ENCODE peak calls at places on chromosomes 7 and 10, in five cellular contexts. L is PC-3, N is GM23248, Y is heart left ventricle, W is cardiac muscle cell. S is an unnamed sample.

GRCh38 chr10:110993024-110993693 is 73.8 kb downstream of the SHOC2 start:
- DNase-seq in W (no peak), N (peak), Y (no peak), L (peak), S (no peak)

GRCh38 chr7:96832107-96832506 is 122.5 kb upstream of the SEM1 start:
- DNase-seq in N (no peak), L (no peak), Y (no peak), W (no peak), S (no peak)

GRCh38 chr10:101222683-101223273 is 6.5 kb downstream of the LBX1 start:
- DNase-seq in L (no peak), Y (no peak), N (peak), W (no peak), S (no peak)

GRCh38 chr10:21534611-21535493 is 820 bp downstream of the MLLT10 start:
- DNase-seq in L (peak), N (peak), W (peak), Y (peak), S (peak)

GRCh38 chr10:84565881-84566280 is 237.5 kb downstream of the CCSER2 start:
- DNase-seq in L (no peak), N (no peak), Y (no peak), W (no peak), S (no peak)

GRCh38 chr7:158278745-158279320 is 308.8 kb downstream of the PTPRN2 start:
- DNase-seq in Y (peak), W (no peak), L (peak), N (no peak), S (peak)

GRCh38 chr10:5317547-5318107 is 47.1 kb upstream of the UCN3 start:
- DNase-seq in L (peak), Y (no peak), W (no peak), N (peak), S (no peak)

GRCh38 chr10:43257210-43258031 is 9.4 kb downstream of the RASGEF1A start:
- DNase-seq in N (no peak), Y (no peak), L (no peak), W (no peak), S (no peak)

GRCh38 chr7:132276986-132277716 is 299.1 kb downstream of the PLXNA4 start:
- DNase-seq in W (no peak), Y (no peak), N (peak), L (peak), S (no peak)

GRCh38 chr7:541661-542060 is 22.0 kb upstream of the PDGFA start:
- DNase-seq in L (no peak), W (no peak), N (no peak), Y (no peak), S (no peak)

GRCh38 chr7:540997-541396 is 21.4 kb upstream of the PDGFA start:
- DNase-seq in W (no peak), Y (no peak), N (no peak), L (no peak), S (no peak)

GRCh38 chr7:543790-544527 is 24.3 kb upstream of the PDGFA start:
- DNase-seq in W (no peak), Y (no peak), L (peak), N (peak), S (no peak)

GRCh38 chr7:542935-543789 is 23.5 kb upstream of the PDGFA start:
- DNase-seq in N (peak), L (peak), W (peak), Y (no peak), S (no peak)

GRCh38 chr7:542131-542934 is 22.7 kb upstream of the PDGFA start:
- DNase-seq in N (no peak), L (no peak), Y (no peak), W (no peak), S (no peak)
- H3K4me3 ChIP-seq in N (no peak), L (no peak), Y (no peak), W (no peak), S (no peak)

DNA sequence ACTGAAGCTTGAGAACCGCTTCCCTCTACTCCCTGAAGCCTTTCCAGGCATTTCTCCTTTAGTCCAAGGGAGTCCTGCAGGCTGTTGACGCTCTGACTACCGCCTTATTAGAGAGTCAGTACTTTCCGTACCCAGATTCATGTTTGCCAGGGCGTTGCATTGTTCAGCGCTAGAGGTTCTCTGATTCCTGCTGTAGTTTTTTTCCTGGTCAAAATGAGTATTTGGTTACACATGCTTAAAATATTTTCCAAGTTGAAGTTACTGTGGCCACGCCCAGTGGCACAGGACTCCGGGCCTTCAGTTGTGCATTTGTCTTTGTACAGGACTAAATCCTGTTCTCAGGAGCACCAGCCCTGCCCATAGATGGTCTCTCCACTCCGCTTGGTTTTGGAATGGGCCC is 7.9 kb downstream of the MTURN start:
- DNase-seq in Y (no peak), N (peak), W (no peak), L (peak), S (no peak)
- H3K4me3 ChIP-seq in Y (no peak), N (peak), W (no peak), L (peak), S (no peak)

DNA sequence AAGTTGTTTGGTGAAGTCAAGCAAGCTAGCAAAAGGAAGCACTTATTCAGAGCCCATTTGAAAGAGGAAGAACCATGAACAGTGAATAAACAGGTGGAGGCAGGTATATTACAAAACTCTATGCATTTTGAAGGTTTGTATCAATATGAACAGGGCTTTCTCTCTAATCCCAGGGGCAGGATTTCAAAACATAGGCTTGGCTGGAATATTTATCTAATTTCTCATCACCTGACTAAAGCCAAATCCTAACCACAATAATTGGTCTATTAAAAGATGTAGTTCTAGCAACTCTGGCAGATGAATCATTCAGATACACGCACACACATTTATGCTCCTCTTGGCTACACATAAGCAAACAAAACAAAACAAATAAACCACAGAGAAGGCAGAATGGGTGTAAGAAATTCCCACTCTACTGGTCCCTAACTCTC is 554.4 kb downstream of the INHBA start:
- DNase-seq in L (peak), W (no peak), N (peak), Y (no peak), S (no peak)
- H3K4me3 ChIP-seq in L (no peak), W (no peak), N (peak), Y (no peak), S (no peak)

DNA sequence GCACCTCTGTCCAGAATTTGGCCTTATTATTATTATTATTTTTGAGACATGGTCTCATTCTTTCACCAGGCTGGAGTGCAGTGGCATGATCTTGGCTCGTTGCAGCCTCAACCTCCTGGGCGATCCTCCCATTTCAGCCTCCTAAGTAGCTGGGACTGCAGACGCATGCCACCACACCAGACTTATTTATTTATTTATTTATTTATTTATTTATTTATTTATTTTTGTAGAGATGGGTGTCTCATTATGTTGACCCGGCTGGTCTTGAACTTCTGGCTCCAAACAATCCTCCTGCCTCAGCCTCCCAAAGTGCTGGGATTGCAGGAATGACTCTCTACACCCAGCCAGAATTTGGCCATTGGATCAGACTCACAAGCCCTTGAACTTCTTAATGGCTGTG is 6.4 kb downstream of the BLNK start:
- DNase-seq in W (no peak), Y (no peak), N (no peak), L (no peak), S (no peak)
- H3K4me3 ChIP-seq in W (no peak), Y (no peak), N (no peak), L (no peak), S (no peak)

GRCh38 chr7:22292519-22292918 is 64.4 kb downstream of the RAPGEF5 start:
- DNase-seq in Y (no peak), W (no peak), L (no peak), N (no peak), S (no peak)
- H3K4me3 ChIP-seq in Y (no peak), W (no peak), L (no peak), N (no peak), S (no peak)

DNA sequence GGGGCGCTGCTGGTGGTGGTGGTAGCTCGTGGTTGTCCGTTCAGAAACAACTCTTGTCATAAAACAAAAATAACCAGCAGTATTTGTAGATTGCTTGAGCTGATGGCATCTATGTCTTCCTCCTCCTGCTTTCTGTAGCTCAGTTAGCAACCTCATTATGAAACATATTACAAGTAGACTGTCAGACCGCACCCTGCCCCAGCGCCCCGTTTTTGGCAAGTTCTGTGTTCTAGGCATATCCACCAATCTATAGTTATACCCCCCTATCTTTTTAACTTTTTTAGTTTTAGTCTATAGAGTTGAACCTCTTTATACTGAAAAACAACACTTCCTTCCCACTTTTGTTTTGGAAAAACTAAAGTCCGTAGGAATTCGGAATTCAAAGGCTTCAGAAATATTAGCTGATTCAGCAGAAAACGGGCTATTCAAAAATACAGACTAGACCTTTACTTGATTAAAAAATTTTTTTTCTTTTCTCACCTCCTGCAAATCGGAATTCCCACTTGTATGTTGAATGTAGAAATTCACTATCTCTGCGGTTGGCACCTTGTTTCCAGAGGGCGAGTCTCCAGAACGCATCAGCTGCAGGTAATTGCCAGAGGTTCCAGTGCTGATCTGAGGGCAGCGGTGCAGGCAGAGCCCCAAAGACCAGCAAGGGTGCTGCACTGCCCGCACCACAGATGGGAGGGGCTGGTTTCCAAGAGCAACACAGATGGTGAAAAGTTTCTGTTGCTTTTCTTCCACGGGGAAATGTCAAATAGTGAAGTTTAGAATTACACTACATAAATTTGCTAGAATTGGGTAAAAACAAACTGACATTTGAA is 2.1 kb upstream of the FZD8 start:
- DNase-seq in L (no peak), N (peak), Y (no peak), W (peak), S (no peak)
- H3K4me3 ChIP-seq in L (peak), N (peak), Y (peak), W (peak), S (peak)

GRCh38 chr10:123136221-123136805 is 543 bp downstream of the HMX3 start:
- DNase-seq in N (no peak), W (no peak), Y (no peak), L (no peak), S (no peak)

GRCh38 chr10:123134915-123135414 is 805 bp upstream of the HMX3 start:
- DNase-seq in W (no peak), Y (no peak), N (no peak), L (no peak), S (no peak)

GRCh38 chr10:123135415-123136141 is at the start of gene HMX3:
- DNase-seq in Y (no peak), W (no peak), N (peak), L (no peak), S (no peak)

GRCh38 chr10:123139165-123139520 is 3.4 kb downstream of the HMX3 start:
- DNase-seq in W (no peak), N (no peak), Y (no peak), L (no peak), S (no peak)

DNA sequence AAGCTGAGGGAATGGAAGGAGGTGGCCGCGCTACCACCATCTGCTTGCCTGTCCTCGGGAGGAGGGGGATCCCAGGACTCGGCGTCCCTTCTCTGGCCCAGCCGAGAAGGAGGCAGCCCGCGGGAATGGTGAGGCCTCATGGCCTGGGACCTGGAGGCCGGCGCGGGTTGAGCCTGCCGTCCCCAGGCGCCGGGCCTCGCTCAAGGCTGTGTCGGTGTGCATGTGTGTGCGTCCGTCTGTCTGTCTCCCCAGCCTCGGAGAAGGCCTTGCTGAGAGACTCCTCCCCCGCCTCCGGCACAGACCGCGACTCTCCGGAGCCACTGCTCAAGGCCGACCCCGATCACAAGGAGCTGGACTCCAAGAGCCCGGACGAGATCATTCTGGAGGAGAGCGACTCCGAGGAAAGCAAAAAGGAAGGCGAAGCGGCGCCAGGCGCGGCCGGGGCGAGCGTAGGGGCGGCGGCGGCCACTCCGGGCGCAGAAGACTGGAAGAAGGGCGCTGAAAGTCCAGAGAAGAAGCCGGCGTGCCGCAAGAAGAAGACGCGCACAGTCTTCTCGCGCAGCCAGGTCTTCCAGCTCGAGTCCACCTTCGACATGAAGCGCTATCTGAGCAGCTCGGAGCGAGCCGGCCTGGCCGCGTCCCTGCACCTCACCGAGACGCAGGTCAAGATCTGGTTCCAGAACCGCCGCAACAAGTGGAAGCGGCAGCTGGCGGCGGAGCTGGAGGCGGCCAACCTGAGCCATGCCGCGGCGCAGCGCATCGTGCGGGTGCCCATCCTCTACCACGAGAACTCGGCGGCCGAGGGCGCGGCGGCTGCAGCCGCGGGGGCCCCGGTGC is 1.3 kb downstream of the HMX3 start:
- DNase-seq in Y (no peak), N (peak), W (no peak), L (no peak), S (peak)
- H3K4me3 ChIP-seq in Y (peak), N (no peak), W (peak), L (peak), S (no peak)

DNA sequence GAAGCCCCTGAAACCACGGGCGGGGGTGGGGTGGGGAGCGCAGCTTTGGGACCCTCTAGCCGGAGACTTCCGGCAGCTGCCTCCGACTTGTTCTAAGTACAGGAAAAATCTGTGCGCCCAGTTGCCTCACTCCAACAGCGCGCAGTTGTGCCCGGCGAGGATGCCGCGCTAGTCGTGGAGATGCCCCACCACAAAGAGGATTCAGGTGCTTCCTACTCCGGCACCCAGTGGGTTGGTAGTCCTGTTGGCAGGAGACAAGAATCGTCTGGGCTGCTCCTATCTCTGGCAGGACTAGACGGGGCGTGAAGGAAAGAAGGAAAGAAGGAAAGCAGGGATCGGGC is 461 bp upstream of the NPY start:
- DNase-seq in Y (no peak), L (no peak), N (no peak), W (no peak), S (no peak)
- H3K4me3 ChIP-seq in Y (no peak), L (no peak), N (no peak), W (peak), S (no peak)

DNA sequence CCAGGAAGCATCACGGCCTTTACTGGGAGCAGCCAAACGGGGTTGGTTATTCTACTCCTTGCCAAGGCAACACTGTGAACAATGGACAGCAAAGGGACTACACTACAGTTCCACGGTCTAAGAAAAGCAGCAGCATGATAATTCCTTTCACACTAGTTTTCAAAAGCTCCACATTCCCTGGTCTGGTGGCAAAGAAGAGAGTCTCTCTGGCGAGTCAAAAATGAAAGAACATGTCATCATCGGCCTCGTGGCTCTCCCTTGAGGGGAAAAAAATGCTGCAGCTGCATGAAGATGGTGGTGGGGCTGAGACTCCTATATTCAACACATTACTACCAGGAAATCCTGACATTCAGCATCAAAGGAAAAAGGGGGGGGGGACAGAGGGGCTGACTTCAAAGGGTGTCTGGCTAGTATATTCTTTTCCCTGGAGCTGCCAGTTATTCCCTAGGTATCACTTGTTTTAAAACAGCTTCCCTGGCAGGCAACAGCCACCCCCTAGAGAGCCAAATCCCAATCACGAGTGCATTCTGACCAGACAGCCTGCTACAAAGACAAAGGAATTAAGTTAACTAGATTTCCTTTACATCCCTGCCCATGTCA is 49.1 kb downstream of the SLC37A3 start:
- DNase-seq in Y (no peak), N (peak), L (no peak), W (no peak), S (no peak)
- H3K4me3 ChIP-seq in Y (no peak), N (peak), L (no peak), W (no peak), S (no peak)

GRCh38 chr7:20238268-20238753 is 21.1 kb upstream of the MACC1 start:
- DNase-seq in Y (no peak), N (no peak), L (no peak), W (no peak), S (no peak)
- H3K4me3 ChIP-seq in Y (no peak), N (no peak), L (no peak), W (no peak), S (no peak)